ENCODE peak calls at places on chromosomes 1 and 21, in four cellular contexts. Y is cardiac muscle cell, D is psoas muscle, U is activated B cell treated with CpG ODN at 0.5 μM for 24 hours. I is an unnamed sample.
A peak's percentile ranks its signal among the peaks of the same experiment; 100 is the strongest.

GRCh38 chr1:62637392-62638105 is 40.2 kb downstream of the ANGPTL3 start:
- DNase-seq in D (no peak), U (no peak), Y (no peak), I (no peak)

GRCh38 chr21:43206231-43207042 is 37.6 kb downstream of the CRYAA start:
- DNase-seq in D (no peak), U (no peak), Y (no peak), I (peak; percentile 5)

GRCh38 chr1:59214764-59215208 is 82.1 kb upstream of the FGGY start:
- DNase-seq in Y (no peak), D (no peak), U (no peak), I (peak; percentile 19)

GRCh38 chr1:63087966-63088365 is 234.4 kb upstream of the FOXD3 start:
- DNase-seq in D (no peak), Y (no peak), U (no peak), I (peak; percentile 45)

GRCh38 chr1:211587123-211587522 is 8.2 kb upstream of the SLC30A1 start:
- DNase-seq in U (no peak), D (no peak), Y (no peak), I (no peak)

GRCh38 chr1:247118946-247119446 is 14.8 kb upstream of the ZNF669 start:
- DNase-seq in Y (peak; percentile 47), U (no peak), D (no peak), I (no peak)

GRCh38 chr1:206808615-206809014 is 36.3 kb upstream of the IL10 start:
- DNase-seq in D (no peak), Y (peak; percentile 71), U (no peak), I (peak; percentile 11)

GRCh38 chr1:58948671-58949070 is 164.8 kb upstream of the JUN start:
- DNase-seq in U (no peak), Y (no peak), D (no peak), I (no peak)

GRCh38 chr1:172627702-172628101 is 31.2 kb upstream of the FASLG start:
- DNase-seq in U (no peak), Y (no peak), D (no peak), I (no peak)

GRCh38 chr1:79259390-79260336 is 253.1 kb upstream of the ADGRL4 start:
- DNase-seq in U (no peak), Y (peak; percentile 67), D (no peak), I (no peak)

GRCh38 chr21:35561076-35561475 is 499.2 kb downstream of the SETD4 start:
- DNase-seq in D (no peak), U (no peak), Y (no peak), I (no peak)

GRCh38 chr1:46288485-46289133 is 14.8 kb downstream of the LRRC41 start:
- DNase-seq in U (no peak), D (no peak), Y (peak; percentile 39), I (no peak)

GRCh38 chr21:33412832-33413519 is 9.8 kb downstream of the IFNGR2 start:
- DNase-seq in Y (no peak), U (no peak), D (no peak), I (no peak)

GRCh38 chr1:15948091-15948591 is 27.8 kb downstream of the ZBTB17 start:
- DNase-seq in Y (no peak), D (no peak), U (no peak), I (no peak)

GRCh38 chr1:234047113-234047512 is 142.6 kb downstream of the SLC35F3 start:
- DNase-seq in Y (no peak), U (no peak), D (no peak), I (no peak)

GRCh38 chr1:39333296-39333695 is 128.8 kb downstream of the MACF1 start:
- DNase-seq in D (no peak), U (no peak), Y (peak; percentile 53), I (no peak)

GRCh38 chr1:22861764-22862440 is 110.8 kb downstream of the LACTBL1 start:
- DNase-seq in U (no peak), D (no peak), Y (peak; percentile 90), I (peak; percentile 62)

GRCh38 chr1:198959032-198959431 is 320.2 kb downstream of the PTPRC start:
- DNase-seq in D (no peak), Y (no peak), U (no peak), I (no peak)

GRCh38 chr1:65172936-65173335 is 24.9 kb downstream of the AK4 start:
- DNase-seq in Y (no peak), D (no peak), U (no peak), I (no peak)

GRCh38 chr1:38915352-38915948 is 26.2 kb downstream of the RHBDL2 start:
- DNase-seq in Y (no peak), D (no peak), U (no peak), I (no peak)

GRCh38 chr1:240499012-240499411 is 112.9 kb downstream of the GREM2 start:
- DNase-seq in Y (peak; percentile 17), U (no peak), D (no peak), I (no peak)

GRCh38 chr1:66243548-66244130 is 290.3 kb upstream of the SGIP1 start:
- DNase-seq in D (no peak), Y (no peak), U (no peak), I (no peak)

GRCh38 chr1:116258668-116259419 is 114.2 kb upstream of the ATP1A1 start:
- DNase-seq in Y (no peak), D (no peak), U (no peak), I (no peak)

GRCh38 chr1:97210302-97210701 is 488.7 kb downstream of the PTBP2 start:
- DNase-seq in U (no peak), Y (no peak), D (no peak), I (no peak)

GRCh38 chr1:119646521-119647227 is 1.4 kb downstream of the ZNF697 start:
- DNase-seq in U (no peak), D (no peak), Y (peak; percentile 63), I (no peak)

GRCh38 chr1:2416403-2416802 is 4.0 kb upstream of the PEX10 start:
- DNase-seq in U (no peak), Y (no peak), D (no peak), I (no peak)

GRCh38 chr1:211574705-211575104 is 4.3 kb downstream of the SLC30A1 start:
- DNase-seq in U (no peak), D (no peak), Y (no peak), I (no peak)

GRCh38 chr1:96361961-96362360 is 359.6 kb upstream of the PTBP2 start:
- DNase-seq in U (no peak), D (no peak), Y (peak; percentile 38), I (no peak)

GRCh38 chr1:165898837-165899236 is 71.4 kb downstream of the UCK2 start:
- DNase-seq in U (no peak), Y (peak; percentile 94), D (peak; percentile 61), I (no peak)

GRCh38 chr1:89706700-89707012 is 73.7 kb downstream of the LRRC8C start:
- DNase-seq in D (no peak), Y (no peak), U (no peak), I (no peak)

GRCh38 chr1:208536176-208536575 is 292.0 kb upstream of the PLXNA2 start:
- DNase-seq in Y (no peak), D (no peak), U (no peak), I (no peak)

GRCh38 chr1:42259739-42260064 is 75.3 kb downstream of the FOXJ3 start:
- DNase-seq in Y (no peak), U (no peak), D (no peak), I (no peak)

GRCh38 chr1:31798433-31799195 is 17.2 kb downstream of the SPOCD1 start:
- DNase-seq in U (no peak), Y (peak; percentile 80), D (no peak), I (no peak)

GRCh38 chr21:31781737-31782136 is 49.8 kb upstream of the SCAF4 start:
- DNase-seq in D (peak; percentile 20), Y (peak; percentile 47), U (no peak), I (no peak)

GRCh38 chr1:239912471-239912870 is 179.2 kb upstream of the FMN2 start:
- DNase-seq in D (no peak), U (no peak), Y (no peak), I (no peak)

GRCh38 chr1:178664278-178664677 is 60.8 kb upstream of the RALGPS2 start:
- DNase-seq in U (peak; percentile 28), Y (no peak), D (no peak), I (no peak)

GRCh38 chr1:8121261-8122159 is 95.4 kb upstream of the ERRFI1 start:
- DNase-seq in U (no peak), D (peak; percentile 46), Y (peak; percentile 93), I (no peak)

GRCh38 chr1:111221633-111222286 is 5.8 kb upstream of the CHI3L2 start:
- DNase-seq in Y (peak; percentile 57), D (no peak), U (no peak), I (no peak)
- TF ChIP-seq CTCF in Y (no peak), D (no peak), U (no peak), I (no peak)

GRCh38 chr1:226335653-226336052 is 26.7 kb upstream of the LIN9 start:
- DNase-seq in D (no peak), U (no peak), Y (peak; percentile 66), I (no peak)
- TF ChIP-seq CTCF in D (no peak), U (no peak), Y (no peak), I (no peak)

GRCh38 chr1:100229681-100230443 is 19.8 kb downstream of the DBT start:
- DNase-seq in U (no peak), Y (no peak), D (no peak), I (no peak)

GRCh38 chr1:100232156-100232555 is 17.5 kb downstream of the DBT start:
- DNase-seq in Y (no peak), U (no peak), D (no peak), I (no peak)

GRCh38 chr1:100234432-100234831 is 15.2 kb downstream of the DBT start:
- DNase-seq in Y (no peak), D (no peak), U (no peak), I (no peak)

GRCh38 chr1:100230760-100231159 is 18.9 kb downstream of the DBT start:
- DNase-seq in D (no peak), U (no peak), Y (no peak), I (no peak)
- TF ChIP-seq CTCF in D (no peak), U (no peak), Y (no peak), I (no peak)

GRCh38 chr1:77825356-77825709 is 45.9 kb downstream of the MIGA1 start:
- DNase-seq in Y (peak; percentile 92), U (no peak), D (no peak), I (no peak)
- TF ChIP-seq CTCF in Y (peak; percentile 41), U (no peak), D (peak; percentile 33), I (peak; percentile 38)

GRCh38 chr1:27931184-27931583 is 3.6 kb upstream of the SMPDL3B start:
- DNase-seq in U (no peak), Y (no peak), D (no peak), I (no peak)

GRCh38 chr1:27928216-27928954 is 6.4 kb upstream of the SMPDL3B start:
- DNase-seq in D (no peak), U (no peak), Y (no peak), I (no peak)
- TF ChIP-seq CTCF in D (no peak), U (no peak), Y (no peak), I (no peak)

GRCh38 chr21:44603109-44603875 is 2.9 kb downstream of the KRTAP10-7 start:
- DNase-seq in D (no peak), U (no peak), Y (no peak), I (no peak)
- TF ChIP-seq CTCF in D (no peak), U (no peak), Y (no peak), I (no peak)

DNA sequence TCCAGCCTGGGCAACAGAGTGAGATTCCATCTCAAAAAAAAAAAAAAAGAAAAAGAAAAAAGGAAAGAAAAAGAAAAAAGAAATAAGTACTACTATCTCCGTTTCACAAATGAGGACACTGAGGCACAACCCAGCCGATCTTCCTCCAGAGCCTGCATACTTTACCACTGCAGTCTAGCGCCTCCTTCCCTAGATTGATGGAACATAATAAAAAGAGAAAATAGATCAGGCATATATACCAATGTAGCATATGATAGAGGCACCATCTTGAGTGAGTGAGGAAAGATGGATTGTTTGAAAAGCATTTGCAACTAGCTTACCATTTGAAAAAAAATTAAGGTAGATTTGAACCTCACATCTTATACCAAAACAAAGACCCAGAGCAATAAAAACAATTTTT is 5.2 kb upstream of the DPM3 start:
- DNase-seq in U (no peak), D (no peak), Y (no peak), I (no peak)
- TF ChIP-seq CTCF in U (no peak), D (no peak), Y (peak; percentile 7), I (no peak)

I was measured in progenitor cell of endocrine pancreas.